ENCODE peak calls at places on chromosomes 6 and 20, in nine cellular contexts. M is GM12878, Q is HCT116, K is hepatocyte, Y is neural progenitor cell, U is fibroblast of lung, N is PC-9, C is GM23248, V is H1. O is an unnamed sample.

GRCh38 chr20:40339661-40340449 is 349.2 kb downstream of the MAFB start:
- DNase-seq in M (no peak), Q (no peak), K (no peak), Y (no peak), U (no peak), N (no peak), C (peak), V (no peak), O (no peak)

GRCh38 chr20:13717631-13718044 is 67.1 kb downstream of the ESF1 start:
- DNase-seq in M (peak), Q (no peak), K (no peak), Y (no peak), U (no peak), N (no peak), C (no peak), V (no peak), O (no peak)

GRCh38 chr6:34132486-34133185 is 13.3 kb downstream of the GRM4 start:
- DNase-seq in M (no peak), Q (no peak), K (peak), Y (peak), U (peak), N (no peak), C (peak), V (no peak), O (no peak)

GRCh38 chr6:42509765-42510164 is 54.1 kb upstream of the UBR2 start:
- DNase-seq in M (no peak), Q (no peak), K (no peak), Y (no peak), U (no peak), N (no peak), C (no peak), V (no peak), O (no peak)

GRCh38 chr20:51054233-51054632 is 31.3 kb upstream of the KCNG1 start:
- DNase-seq in M (no peak), Q (no peak), K (no peak), Y (no peak), U (no peak), N (no peak), C (no peak), V (no peak), O (no peak)

GRCh38 chr20:41854765-41855164 is 236.6 kb upstream of the CHD6 start:
- DNase-seq in M (no peak), Q (no peak), K (peak), Y (no peak), U (peak), N (peak), C (peak), V (no peak), O (no peak)

GRCh38 chr6:27178001-27178730 is 69.3 kb upstream of the PRSS16 start:
- DNase-seq in M (peak), Q (peak), K (peak), Y (peak), U (peak), N (peak), C (peak), V (no peak), O (no peak)

GRCh38 chr6:152127429-152128165 is 320.1 kb downstream of the ESR1 start:
- DNase-seq in M (no peak), Q (no peak), K (no peak), Y (no peak), U (peak), N (no peak), C (peak), V (no peak), O (no peak)

GRCh38 chr6:14706378-14706929 is 539.4 kb upstream of the JARID2 start:
- DNase-seq in M (no peak), Q (peak), K (peak), Y (no peak), U (peak), N (peak), C (peak), V (no peak), O (no peak)

GRCh38 chr6:5181494-5182287 is 79.1 kb downstream of the LYRM4 start:
- DNase-seq in M (no peak), Q (no peak), K (peak), Y (no peak), U (no peak), N (peak), C (no peak), V (no peak), O (no peak)

GRCh38 chr6:51818520-51819022 is 268.8 kb downstream of the PKHD1 start:
- DNase-seq in M (no peak), Q (no peak), K (no peak), Y (no peak), U (no peak), N (no peak), C (no peak), V (no peak), O (no peak)

GRCh38 chr6:159092631-159093030 is 47.8 kb upstream of the TAGAP start:
- DNase-seq in M (no peak), Q (no peak), K (no peak), Y (no peak), U (no peak), N (no peak), C (peak), V (no peak), O (no peak)

GRCh38 chr6:108419474-108419873 is 124.6 kb downstream of the AFG1L start:
- DNase-seq in M (no peak), Q (no peak), K (no peak), Y (no peak), U (no peak), N (no peak), C (no peak), V (no peak), O (no peak)

GRCh38 chr6:74946961-74947360 is 258.9 kb downstream of the COL12A1 start:
- DNase-seq in M (no peak), Q (peak), K (no peak), Y (no peak), U (peak), N (no peak), C (peak), V (no peak), O (no peak)

GRCh38 chr6:127690092-127690491 is 113.1 kb downstream of the C6orf58 start:
- DNase-seq in M (no peak), Q (peak), K (peak), Y (peak), U (peak), N (no peak), C (peak), V (no peak), O (no peak)

GRCh38 chr6:81767163-81768000 is 14.9 kb upstream of the TENT5A start:
- DNase-seq in M (no peak), Q (no peak), K (no peak), Y (no peak), U (peak), N (peak), C (peak), V (no peak), O (peak)

GRCh38 chr20:63522981-63523611 is 2.5 kb downstream of the PPDPF start:
- DNase-seq in M (no peak), Q (no peak), K (no peak), Y (peak), U (no peak), N (no peak), C (no peak), V (no peak), O (no peak)

GRCh38 chr6:144349690-144350132 is 64.6 kb downstream of the UTRN start:
- DNase-seq in M (peak), Q (peak), K (no peak), Y (no peak), U (peak), N (peak), C (peak), V (no peak), O (no peak)

GRCh38 chr6:110608151-110608550 is 131.7 kb upstream of the SLC22A16 start:
- DNase-seq in M (no peak), Q (no peak), K (no peak), Y (no peak), U (no peak), N (no peak), C (no peak), V (no peak), O (no peak)

GRCh38 chr20:38843346-38843745 is 37.8 kb downstream of the PPP1R16B start:
- DNase-seq in M (no peak), Q (no peak), K (no peak), Y (no peak), U (no peak), N (no peak), C (no peak), V (no peak), O (no peak)

GRCh38 chr6:28587746-28588075 is 62.0 kb downstream of the GPX5 start:
- DNase-seq in M (no peak), Q (no peak), K (peak), Y (peak), U (peak), N (no peak), C (peak), V (no peak), O (no peak)

DNA sequence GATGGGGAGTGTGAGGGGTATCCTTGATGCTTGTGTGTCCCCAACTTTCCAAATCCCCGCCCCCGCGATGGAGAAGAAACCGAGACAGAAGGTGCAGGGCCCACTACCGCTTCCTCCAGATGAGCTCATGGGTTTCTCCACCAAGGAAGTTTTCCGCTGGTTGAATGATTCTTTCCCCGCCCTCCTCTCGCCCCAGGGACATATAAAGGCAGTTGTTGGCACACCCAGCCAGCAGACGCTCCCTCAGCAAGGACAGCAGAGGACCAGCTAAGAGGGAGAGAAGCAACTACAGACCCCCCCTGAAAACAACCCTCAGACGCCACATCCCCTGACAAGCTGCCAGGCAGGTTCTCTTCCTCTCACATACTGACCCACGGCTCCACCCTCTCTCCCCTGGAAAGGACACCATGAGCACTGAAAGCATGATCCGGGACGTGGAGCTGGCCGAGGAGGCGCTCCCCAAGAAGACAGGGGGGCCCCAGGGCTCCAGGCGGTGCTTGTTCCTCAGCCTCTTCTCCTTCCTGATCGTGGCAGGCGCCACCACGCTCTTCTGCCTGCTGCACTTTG is at the start of gene TNF:
- DNase-seq in M (peak), Q (no peak), K (no peak), Y (no peak), U (no peak), N (no peak), C (no peak), V (no peak), O (no peak)
- H3K4me3 ChIP-seq in M (peak), Q (no peak), K (no peak), Y (no peak), U (no peak), N (no peak), C (no peak), V (no peak), O (peak)

GRCh38 chr6:56299916-56300315 is 52.5 kb upstream of the COL21A1 start:
- DNase-seq in M (no peak), Q (no peak), K (no peak), Y (no peak), U (no peak), N (no peak), C (no peak), V (no peak), O (no peak)
- H3K27ac ChIP-seq in M (no peak), Q (no peak), K (no peak), Y (no peak), U (no peak), N (no peak), C (no peak), V (no peak), O (no peak)

GRCh38 chr20:21396045-21396893 is 1.1 kb downstream of the NKX2-4 start:
- DNase-seq in M (no peak), Q (no peak), K (peak), Y (peak), U (no peak), N (no peak), C (no peak), V (no peak), O (no peak)
- TF ChIP-seq EZH2 in M (no peak), Q (no peak), K (peak), Y (peak), U (peak), N (no peak), C (no peak), V (peak), O (no peak)

DNA sequence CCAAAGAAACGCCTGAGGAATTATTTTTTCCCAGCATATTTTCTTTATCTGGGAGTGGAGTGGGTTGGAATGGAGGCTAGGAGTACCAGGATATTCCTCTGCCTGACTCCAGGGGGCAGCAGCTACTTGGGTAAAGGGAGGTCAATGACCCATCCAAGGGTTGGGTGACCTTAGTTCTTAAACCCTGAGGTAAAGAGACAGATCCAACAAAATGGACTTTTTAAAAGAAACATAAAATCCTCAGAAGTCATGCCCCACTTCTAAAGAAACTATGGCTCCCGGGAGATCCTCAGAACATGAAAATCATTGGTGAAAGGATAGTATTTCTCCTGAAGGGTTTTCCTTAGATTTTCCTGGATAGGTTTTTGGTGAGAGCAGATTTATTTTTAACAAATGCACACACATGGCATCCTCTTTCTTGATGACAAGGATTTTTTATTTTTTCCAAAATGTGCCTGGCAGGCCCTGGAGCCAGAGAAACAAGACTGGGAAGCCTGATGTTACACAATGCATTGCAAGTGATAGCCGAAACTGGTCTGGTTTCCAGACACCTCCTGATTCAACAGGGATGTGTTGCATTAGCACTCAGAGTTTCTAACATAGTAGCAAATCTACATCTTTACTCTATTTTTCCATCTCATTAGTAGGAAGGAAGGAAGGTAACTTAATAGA is 240.9 kb upstream of the BTBD3 start:
- DNase-seq in M (no peak), Q (peak), K (peak), Y (peak), U (peak), N (no peak), C (peak), V (no peak), O (no peak)
- H3K4me3 ChIP-seq in M (no peak), Q (no peak), K (no peak), Y (no peak), U (peak), N (no peak), C (peak), V (no peak), O (no peak)

O was measured in SK-N-MC.